ENCODE peak calls at places on chromosomes 16 and 17, in eight cellular contexts. X, S, V, I, N, H, R and D are unnamed samples.

GRCh38 chr17:17345686-17346427 is 42.7 kb downstream of the NT5M start:
- DNase-seq in N (no peak), I (no peak), X (peak; percentile 2), V (no peak), R (no peak), S (no peak), H (no peak), D (no peak)

GRCh38 chr16:23348579-23349469 is 46.7 kb downstream of the SCNN1B start:
- DNase-seq in H (no peak), X (no peak), S (no peak), I (peak; percentile 79), R (peak; percentile 9), N (no peak), V (no peak), D (no peak)

GRCh38 chr17:42387663-42388380 is 420 bp downstream of the STAT3 start:
- DNase-seq in S (no peak), I (peak; percentile 78), N (peak; percentile 41), R (peak; percentile 59), H (peak; percentile 33), V (no peak), X (peak; percentile 39), D (no peak)

GRCh38 chr17:20063665-20064648 is 54.8 kb downstream of the SPECC1 start:
- DNase-seq in N (no peak), S (peak; percentile 96), V (peak; percentile 33), X (peak; percentile 33), H (peak; percentile 96), I (peak; percentile 27), R (peak; percentile 93), D (peak; percentile 76)

GRCh38 chr17:48760411-48760810 is 31.9 kb upstream of the HOXB13 start:
- DNase-seq in H (no peak), V (no peak), X (no peak), I (no peak), N (no peak), S (peak; percentile 35), R (no peak), D (no peak)

GRCh38 chr17:418421-418751 is 65.8 kb upstream of the RPH3AL start:
- DNase-seq in I (no peak), S (no peak), V (no peak), H (no peak), X (no peak), R (no peak), N (no peak), D (no peak)

GRCh38 chr17:4604111-4604644 is 19.8 kb downstream of the SMTNL2 start:
- DNase-seq in I (no peak), N (no peak), H (peak; percentile 85), R (peak; percentile 36), V (no peak), X (peak; percentile 86), S (no peak), D (no peak)

GRCh38 chr17:65794572-65794971 is 233.1 kb upstream of the AXIN2 start:
- DNase-seq in V (peak; percentile 48), I (peak; percentile 81), N (peak; percentile 35), S (peak; percentile 82), X (peak; percentile 28), H (peak; percentile 36), R (peak; percentile 41), D (no peak)

GRCh38 chr16:3759736-3760135 is 42.4 kb upstream of the TRAP1 start:
- DNase-seq in N (no peak), R (no peak), X (no peak), H (no peak), I (no peak), S (no peak), V (no peak), D (no peak)

GRCh38 chr17:47267354-47267828 is 13.8 kb downstream of the ITGB3 start:
- DNase-seq in X (no peak), R (peak; percentile 91), H (peak; percentile 75), S (peak; percentile 95), I (no peak), N (no peak), V (no peak), D (no peak)

GRCh38 chr16:85556456-85557082 is 56.6 kb upstream of the GSE1 start:
- DNase-seq in N (no peak), S (peak; percentile 29), V (no peak), X (peak; percentile 64), R (peak; percentile 46), H (no peak), I (peak; percentile 80), D (no peak)

GRCh38 chr16:66130296-66130910 is 236.1 kb upstream of the CDH5 start:
- DNase-seq in H (peak; percentile 82), R (peak; percentile 75), V (no peak), I (no peak), X (no peak), S (peak; percentile 43), N (no peak), D (no peak)

GRCh38 chr16:66131156-66131807 is 235.2 kb upstream of the CDH5 start:
- DNase-seq in R (peak; percentile 61), S (peak; percentile 64), N (no peak), X (no peak), V (no peak), I (no peak), H (no peak), D (no peak)

GRCh38 chr16:66128363-66128725 is 238.1 kb upstream of the CDH5 start:
- DNase-seq in I (no peak), X (no peak), S (no peak), N (no peak), V (no peak), H (no peak), R (peak; percentile 55), D (no peak)

GRCh38 chr16:66129196-66129595 is 237.3 kb upstream of the CDH5 start:
- DNase-seq in H (no peak), S (no peak), N (no peak), V (no peak), X (no peak), I (no peak), R (no peak), D (no peak)

GRCh38 chr16:66127459-66128362 is 238.8 kb upstream of the CDH5 start:
- DNase-seq in H (no peak), I (peak; percentile 44), S (peak; percentile 23), V (no peak), R (peak; percentile 16), N (peak; percentile 28), X (no peak), D (no peak)
- TF ChIP-seq EZH2 in H (no peak), I (no peak), S (no peak), V (no peak), R (no peak), N (no peak), X (no peak), D (no peak)

GRCh38 chr16:84406006-84406963 is 37.9 kb downstream of the ATP2C2 start:
- DNase-seq in S (no peak), R (no peak), I (peak; percentile 30), N (no peak), H (no peak), V (no peak), X (no peak), D (no peak)
- TF ChIP-seq EZH2 in S (no peak), R (no peak), I (no peak), N (no peak), H (no peak), V (no peak), X (no peak), D (no peak)

GRCh38 chr16:11358531-11358930 is 13.3 kb downstream of the RMI2 start:
- DNase-seq in S (no peak), V (no peak), X (no peak), I (no peak), R (no peak), N (no peak), H (no peak), D (no peak)

GRCh38 chr16:11360581-11360980 is 15.3 kb downstream of the RMI2 start:
- DNase-seq in R (peak; percentile 56), H (peak; percentile 17), V (no peak), X (no peak), S (no peak), I (no peak), N (no peak), D (no peak)

GRCh38 chr16:11361043-11361442 is 15.8 kb downstream of the RMI2 start:
- DNase-seq in N (no peak), V (no peak), H (peak; percentile 46), X (no peak), S (no peak), I (no peak), R (peak; percentile 64), D (no peak)

GRCh38 chr16:11356573-11357331 is 11.5 kb downstream of the RMI2 start:
- DNase-seq in S (no peak), I (peak; percentile 91), V (no peak), R (peak; percentile 77), X (peak; percentile 83), H (peak; percentile 72), N (peak; percentile 51), D (no peak)

DNA sequence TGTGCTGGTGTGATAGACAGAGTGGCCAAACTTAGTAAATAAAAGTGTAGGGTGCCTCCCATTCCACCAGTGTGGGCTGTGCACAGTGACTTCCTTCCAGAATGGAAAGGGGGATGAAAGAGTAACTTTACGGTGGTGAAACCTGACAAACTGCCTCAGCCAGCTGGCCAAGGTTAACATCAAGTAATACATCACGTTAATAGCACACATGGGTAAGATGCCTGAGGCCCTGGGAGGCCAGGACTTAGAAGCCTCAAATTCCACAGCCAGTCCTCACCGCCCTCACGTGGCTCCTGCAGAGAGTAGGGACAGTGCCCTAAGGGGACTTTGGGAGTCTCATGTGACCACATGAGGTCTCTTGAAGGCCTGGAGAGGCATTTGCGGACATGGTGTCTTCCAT is 14.1 kb downstream of the RMI2 start:
- DNase-seq in R (peak; percentile 89), X (peak; percentile 58), V (peak; percentile 12), N (no peak), I (no peak), H (peak; percentile 71), S (peak; percentile 92), D (no peak)
- TF ChIP-seq EZH2 in R (no peak), X (no peak), V (no peak), N (no peak), I (no peak), H (no peak), S (no peak), D (no peak)

GRCh38 chr17:80925668-80926067 is 66.0 kb upstream of the CHMP6 start:
- DNase-seq in X (no peak), N (no peak), I (no peak), V (no peak), S (no peak), R (no peak), H (no peak), D (no peak)

GRCh38 chr17:80926601-80927250 is 64.9 kb upstream of the CHMP6 start:
- DNase-seq in V (no peak), S (no peak), H (no peak), N (no peak), I (no peak), R (no peak), X (no peak), D (no peak)

GRCh38 chr17:80930335-80931040 is 61.2 kb upstream of the CHMP6 start:
- DNase-seq in R (no peak), V (no peak), H (no peak), X (no peak), S (no peak), N (no peak), I (no peak), D (no peak)

GRCh38 chr17:80929449-80929848 is 62.2 kb upstream of the CHMP6 start:
- DNase-seq in I (no peak), R (no peak), H (no peak), X (no peak), N (no peak), S (no peak), V (no peak), D (peak; percentile 77)

DNA sequence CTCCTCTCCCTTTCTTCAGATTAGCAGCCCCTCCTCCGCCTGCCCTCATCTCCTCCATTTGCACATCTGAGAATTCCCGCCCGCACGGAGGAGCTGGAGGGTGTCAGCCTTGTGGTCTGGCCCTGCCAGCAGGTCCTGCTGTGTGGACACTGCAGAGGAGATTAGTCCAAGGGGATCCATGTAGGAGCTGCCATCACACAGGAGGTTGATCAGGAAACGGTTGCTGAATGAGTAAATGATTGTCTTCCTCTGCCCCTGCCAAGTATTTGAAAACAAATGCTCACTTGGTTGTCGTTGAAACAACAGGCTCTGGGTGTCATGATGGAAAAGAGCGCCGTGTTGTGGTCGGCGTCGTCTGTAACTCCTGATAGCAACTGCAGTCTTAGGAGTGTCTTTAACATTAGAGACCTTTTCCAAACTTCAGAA is 63.8 kb upstream of the CHMP6 start:
- DNase-seq in I (no peak), V (no peak), R (no peak), H (no peak), N (peak; percentile 96), X (no peak), S (no peak), D (no peak)
- TF ChIP-seq EZH2 in I (no peak), V (no peak), R (no peak), H (no peak), N (no peak), X (no peak), S (no peak), D (no peak)